ENCODE peak calls at places on chromosomes 16 and 17, in six cellular contexts. J, M, W, F, P and V are unnamed samples.

GRCh38 chr16:3879887-3880564 is 487 bp downstream of the CREBBP start:
- DNase-seq in P (peak; percentile 84), W (peak; percentile 83), J (peak; percentile 52), M (peak; percentile 56), F (peak; percentile 75), V (peak; percentile 77)

GRCh38 chr16:54430491-54431030 is 144.0 kb upstream of the IRX3 start:
- DNase-seq in P (no peak), M (no peak), J (peak; percentile 29), F (no peak), W (no peak), V (no peak)

GRCh38 chr17:31394544-31394943 is 3.1 kb downstream of the RAB11FIP4 start:
- DNase-seq in J (peak; percentile 77), F (peak; percentile 68), P (peak; percentile 94), M (peak; percentile 59), W (peak; percentile 62), V (peak; percentile 62)

GRCh38 chr17:7887038-7887481 is 1.5 kb upstream of the CHD3 start:
- DNase-seq in J (no peak), F (no peak), P (peak; percentile 42), W (no peak), M (no peak), V (no peak)

GRCh38 chr16:2039286-2040030 is 8.2 kb downstream of the NTHL1 start:
- DNase-seq in M (no peak), P (no peak), J (peak; percentile 93), F (peak; percentile 93), W (no peak), V (no peak)

GRCh38 chr17:67326440-67326839 is 39.9 kb downstream of the PSMD12 start:
- DNase-seq in F (no peak), W (no peak), M (no peak), J (no peak), P (no peak), V (no peak)

GRCh38 chr17:29100296-29100695 is 57.4 kb downstream of the PIPOX start:
- DNase-seq in F (no peak), J (no peak), W (no peak), P (no peak), M (no peak), V (no peak)

GRCh38 chr16:3170440-3171180 is 17.4 kb upstream of the OR1F1 start:
- DNase-seq in W (no peak), M (no peak), P (peak; percentile 66), F (no peak), J (no peak), V (no peak)

GRCh38 chr17:16483021-16483645 is 8.9 kb downstream of the LRRC75A start:
- DNase-seq in F (no peak), P (no peak), M (no peak), W (no peak), J (no peak), V (no peak)

GRCh38 chr17:16482253-16482652 is 9.7 kb downstream of the LRRC75A start:
- DNase-seq in P (no peak), J (no peak), F (no peak), M (no peak), W (no peak), V (no peak)

GRCh38 chr17:16484445-16485169 is 7.4 kb downstream of the LRRC75A start:
- DNase-seq in J (no peak), M (no peak), F (no peak), P (no peak), W (no peak), V (no peak)

GRCh38 chr17:16488572-16488997 is 3.4 kb downstream of the LRRC75A start:
- DNase-seq in J (no peak), M (no peak), P (peak; percentile 59), W (no peak), F (no peak), V (no peak)

DNA sequence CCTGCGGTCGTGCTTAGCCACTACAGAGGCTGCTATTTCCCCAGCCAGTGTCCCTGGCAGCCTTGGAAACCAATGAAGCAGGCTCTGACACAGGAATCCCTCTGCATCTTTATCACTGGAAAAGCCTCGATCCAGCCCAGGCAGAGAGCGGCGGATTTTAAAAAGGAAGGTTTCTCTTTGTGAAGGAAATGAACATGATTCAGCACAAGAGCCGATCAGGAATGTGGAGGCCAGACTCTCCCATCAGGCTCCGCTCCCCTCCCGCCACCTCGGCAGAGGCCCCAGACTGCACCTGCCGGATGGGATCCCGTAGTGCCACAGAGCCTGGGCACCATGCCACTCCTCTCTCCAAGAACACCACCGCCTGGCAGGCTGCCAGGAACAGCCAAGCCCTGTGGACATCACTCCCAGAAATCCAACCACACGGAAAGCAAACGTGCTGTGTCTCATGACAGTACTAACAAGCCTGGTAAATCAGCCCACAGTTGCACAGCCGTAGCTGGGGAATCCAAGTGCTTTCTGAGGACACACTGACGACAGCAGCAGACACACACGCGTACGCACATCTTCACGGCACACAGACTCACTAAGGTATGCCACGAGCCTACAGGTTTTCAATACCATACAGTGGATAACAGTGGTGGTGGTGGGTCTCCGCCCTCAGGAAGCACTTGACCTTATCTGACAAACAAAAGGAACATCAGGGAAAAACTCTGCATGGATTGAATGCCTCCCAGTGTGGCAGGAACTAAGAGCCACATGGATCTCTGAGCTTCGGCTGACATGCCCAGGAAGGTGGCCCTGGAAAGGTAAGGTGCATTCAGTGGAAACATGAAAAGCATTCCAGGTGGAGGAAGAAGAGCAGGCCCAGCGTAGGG is 5.4 kb downstream of the LRRC75A start:
- DNase-seq in F (peak; percentile 80), P (peak; percentile 41), M (no peak), J (peak; percentile 44), W (peak; percentile 83), V (no peak)
- TF ChIP-seq CTCF in F (no peak), P (no peak), M (no peak), J (no peak), W (no peak), V (no peak)

DNA sequence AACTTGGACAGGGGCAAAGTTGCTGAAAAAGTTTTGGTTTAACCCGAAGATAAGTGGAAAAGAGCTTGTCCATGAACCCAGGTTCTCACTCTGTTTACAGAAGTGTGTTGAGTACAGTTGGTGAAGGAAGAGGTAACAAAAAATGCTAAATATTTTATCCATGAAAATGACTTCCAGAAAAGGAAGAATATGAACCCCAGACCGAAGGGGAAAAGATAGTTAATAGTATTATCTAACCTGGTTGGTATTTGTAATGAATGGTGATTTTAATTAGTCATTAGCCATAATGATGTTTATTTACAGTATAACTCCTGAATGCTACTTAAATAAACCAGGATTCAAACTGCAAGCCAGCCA is 574 bp upstream of the TMEM106A start:
- DNase-seq in F (no peak), W (no peak), P (no peak), J (no peak), M (no peak), V (no peak)
- H3K4me3 ChIP-seq in F (peak overlapping the region; percentile 67), W (peak overlapping the region; percentile 74), P (peak overlapping the region; percentile 48), J (peak overlapping the region; percentile 74), M (peak overlapping the region; percentile 76), V (peak overlapping the region; percentile 70)

DNA sequence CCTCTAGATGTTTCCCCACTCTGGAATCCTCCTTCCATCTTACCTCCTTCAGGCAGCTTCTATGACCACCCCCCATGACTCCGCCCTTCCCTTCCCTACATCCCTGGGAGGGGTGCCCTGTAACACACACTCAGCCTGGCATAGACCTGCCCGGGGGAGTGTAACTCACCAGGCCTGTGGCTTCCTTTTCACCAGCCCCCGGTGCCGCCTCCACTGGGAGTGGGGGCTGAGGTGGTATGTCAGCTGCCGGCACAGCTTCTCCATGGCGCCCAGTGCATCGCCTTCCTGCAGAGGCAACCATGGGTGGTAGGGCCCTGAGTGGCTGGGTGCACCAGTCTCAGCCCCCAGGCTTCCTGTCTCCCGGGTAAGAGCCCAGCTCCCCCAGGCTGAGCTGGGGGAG is 32.3 kb downstream of the TRPV2 start:
- DNase-seq in M (no peak), P (no peak), F (no peak), J (no peak), W (no peak), V (no peak)
- H3K27ac ChIP-seq in M (no peak overlapping the region), P (peak overlapping the region; percentile 55), F (no peak overlapping the region), J (no peak overlapping the region), W (no peak overlapping the region), V (no peak overlapping the region)

GRCh38 chr17:81323083-81323369 is 27.9 kb upstream of the SLC38A10 start:
- DNase-seq in P (no peak), M (no peak), J (no peak), F (no peak), W (no peak), V (no peak)
- TF ChIP-seq CTCF in P (no peak), M (no peak), J (no peak), F (no peak), W (no peak), V (no peak)

GRCh38 chr16:68087688-68088087 is 2.5 kb downstream of the NFATC3 start:
- DNase-seq in J (no peak), P (no peak), M (no peak), W (no peak), F (no peak), V (no peak)
- H3K4me3 ChIP-seq in J (no peak overlapping the region), P (no peak overlapping the region), M (peak overlapping the region; percentile 71), W (peak overlapping the region; percentile 96), F (peak overlapping the region; percentile 92), V (no peak overlapping the region)